ENCODE peak calls at places on chromosomes 6 and 20, in six cellular contexts. One of them, this sample, is unnamed.

GRCh38 chr6:80366721-80367120 is 260.2 kb downstream of the BCKDHB start:
- DNase-seq in colonic mucosa: no peak
- DNase-seq in NCI-H1105 treated with DMSO at 0.1 percent for 48 hours: peak
- DNase-seq in heart right ventricle: peak
- DNase-seq in EH: peak
- DNase-seq in T-helper 9 cell: no peak
- DNase-seq in this sample: peak

GRCh38 chr6:54579011-54579410 is 267.6 kb upstream of the FAM83B start:
- DNase-seq in heart right ventricle: no peak
- DNase-seq in T-helper 9 cell: no peak
- DNase-seq in NCI-H1105 treated with DMSO at 0.1 percent for 48 hours: no peak
- DNase-seq in EH: peak
- DNase-seq in colonic mucosa: no peak
- DNase-seq in this sample: no peak

GRCh38 chr6:21664263-21665081 is 70.9 kb downstream of the SOX4 start:
- DNase-seq in NCI-H1105 treated with DMSO at 0.1 percent for 48 hours: no peak
- DNase-seq in EH: peak
- DNase-seq in T-helper 9 cell: no peak
- DNase-seq in colonic mucosa: peak
- DNase-seq in heart right ventricle: peak
- DNase-seq in this sample: peak

GRCh38 chr6:6683964-6684363 is 95.4 kb downstream of the LY86 start:
- DNase-seq in NCI-H1105 treated with DMSO at 0.1 percent for 48 hours: no peak
- DNase-seq in EH: no peak
- DNase-seq in colonic mucosa: no peak
- DNase-seq in heart right ventricle: no peak
- DNase-seq in T-helper 9 cell: no peak
- DNase-seq in this sample: no peak

GRCh38 chr6:13422601-13423247 is 64.7 kb downstream of the GFOD1 start:
- DNase-seq in NCI-H1105 treated with DMSO at 0.1 percent for 48 hours: no peak
- DNase-seq in T-helper 9 cell: no peak
- DNase-seq in heart right ventricle: no peak
- DNase-seq in EH: peak
- DNase-seq in colonic mucosa: no peak
- DNase-seq in this sample: no peak

GRCh38 chr20:62501801-62502495 is 26.2 kb upstream of the GATA5 start:
- DNase-seq in T-helper 9 cell: peak
- DNase-seq in colonic mucosa: no peak
- DNase-seq in EH: no peak
- DNase-seq in heart right ventricle: no peak
- DNase-seq in NCI-H1105 treated with DMSO at 0.1 percent for 48 hours: no peak
- DNase-seq in this sample: no peak

GRCh38 chr20:7144464-7144863 is 377.0 kb downstream of the BMP2 start:
- DNase-seq in colonic mucosa: no peak
- DNase-seq in NCI-H1105 treated with DMSO at 0.1 percent for 48 hours: no peak
- DNase-seq in heart right ventricle: no peak
- DNase-seq in EH: no peak
- DNase-seq in T-helper 9 cell: no peak
- DNase-seq in this sample: no peak

GRCh38 chr6:138428943-138429616 is 25.1 kb downstream of the HEBP2 start:
- DNase-seq in NCI-H1105 treated with DMSO at 0.1 percent for 48 hours: peak
- DNase-seq in colonic mucosa: no peak
- DNase-seq in heart right ventricle: no peak
- DNase-seq in EH: peak
- DNase-seq in T-helper 9 cell: no peak
- DNase-seq in this sample: peak

GRCh38 chr6:150322452-150322851 is 46.4 kb upstream of the IYD start:
- DNase-seq in NCI-H1105 treated with DMSO at 0.1 percent for 48 hours: no peak
- DNase-seq in colonic mucosa: no peak
- DNase-seq in T-helper 9 cell: no peak
- DNase-seq in heart right ventricle: peak
- DNase-seq in EH: no peak
- DNase-seq in this sample: peak

GRCh38 chr6:44223471-44224153 is at the start of gene SLC29A1:
- DNase-seq in T-helper 9 cell: peak
- DNase-seq in heart right ventricle: peak
- DNase-seq in EH: peak
- DNase-seq in NCI-H1105 treated with DMSO at 0.1 percent for 48 hours: peak
- DNase-seq in colonic mucosa: peak
- DNase-seq in this sample: peak

GRCh38 chr6:137693737-137694136 is 173.3 kb upstream of the TNFAIP3 start:
- DNase-seq in colonic mucosa: no peak
- DNase-seq in EH: peak
- DNase-seq in NCI-H1105 treated with DMSO at 0.1 percent for 48 hours: no peak
- DNase-seq in T-helper 9 cell: no peak
- DNase-seq in heart right ventricle: no peak
- DNase-seq in this sample: no peak

GRCh38 chr6:68235192-68235812 is 399.8 kb upstream of the ADGRB3 start:
- DNase-seq in NCI-H1105 treated with DMSO at 0.1 percent for 48 hours: no peak
- DNase-seq in heart right ventricle: no peak
- DNase-seq in colonic mucosa: no peak
- DNase-seq in T-helper 9 cell: no peak
- DNase-seq in EH: no peak
- DNase-seq in this sample: no peak

This sample was measured in DMS79 treated with DMSO at 0.1 percent for 48 hours.